ENCODE peak calls at places on chromosomes 11 and 22, in four cellular contexts. I is mucosa of descending colon, A is astrocyte of the spinal cord, S is cardiac fibroblast. B is an unnamed sample.

GRCh38 chr11:20243974-20244373 is 83.7 kb upstream of the DBX1 start:
- DNase-seq in I (no peak), A (no peak), S (peak), B (no peak)

GRCh38 chr11:72352859-72353551 is 81.3 kb downstream of the CLPB start:
- DNase-seq in I (no peak), A (peak), S (peak), B (peak)

GRCh38 chr11:9893474-9893873 is 229.6 kb downstream of the SWAP70 start:
- DNase-seq in I (no peak), A (peak), S (no peak), B (no peak)

GRCh38 chr11:94740083-94740974 is 27.8 kb upstream of the AMOTL1 start:
- DNase-seq in I (no peak), A (no peak), S (peak), B (no peak)

GRCh38 chr11:132862137-132862536 is 670.2 kb downstream of the OPCML start:
- DNase-seq in I (no peak), A (no peak), S (no peak), B (no peak)

GRCh38 chr11:2563216-2564007 is 118.6 kb downstream of the KCNQ1 start:
- DNase-seq in I (no peak), A (no peak), S (no peak), B (no peak)

GRCh38 chr11:26442131-26442530 is 110.2 kb downstream of the ANO3 start:
- DNase-seq in I (no peak), A (peak), S (peak), B (peak)

GRCh38 chr22:20566420-20567260 is 59.2 kb downstream of the MED15 start:
- DNase-seq in I (peak), A (peak), S (peak), B (peak)

GRCh38 chr11:117839234-117839882 is 14.8 kb upstream of the FXYD2 start:
- DNase-seq in I (no peak), A (no peak), S (no peak), B (no peak)

GRCh38 chr22:19121631-19122142 is 525 bp downstream of the DGCR2 start:
- DNase-seq in I (peak), A (no peak), S (peak), B (no peak)

GRCh38 chr11:118277312-118277711 is 13.2 kb upstream of the MPZL2 start:
- DNase-seq in I (no peak), A (peak), S (peak), B (no peak)

GRCh38 chr11:15200696-15201095 is 86.0 kb downstream of the INSC start:
- DNase-seq in I (no peak), A (no peak), S (no peak), B (no peak)

GRCh38 chr11:128854801-128855200 is 12.3 kb downstream of the KCNJ1 start:
- DNase-seq in I (no peak), A (no peak), S (no peak), B (no peak)

GRCh38 chr11:128422576-128423370 is 164.6 kb downstream of the ETS1 start:
- DNase-seq in I (peak), A (no peak), S (no peak), B (no peak)

GRCh38 chr11:44865866-44866272 is 84.8 kb downstream of the TP53I11 start:
- DNase-seq in I (no peak), A (no peak), S (no peak), B (no peak)

GRCh38 chr22:29647954-29648737 is 44.7 kb downstream of the NF2 start:
- DNase-seq in I (no peak), A (no peak), S (no peak), B (no peak)

GRCh38 chr11:12449961-12450715 is 72.8 kb downstream of the PARVA start:
- DNase-seq in I (no peak), A (peak), S (no peak), B (no peak)

GRCh38 chr11:100780470-100780869 is 93.4 kb downstream of the ARHGAP42 start:
- DNase-seq in I (no peak), A (no peak), S (no peak), B (no peak)

GRCh38 chr22:39024923-39025322 is 4.0 kb downstream of the APOBEC3D start:
- DNase-seq in I (no peak), A (no peak), S (no peak), B (no peak)

GRCh38 chr22:21815357-21815756 is 52.1 kb downstream of the MAPK1 start:
- DNase-seq in I (no peak), A (no peak), S (no peak), B (no peak)

DNA sequence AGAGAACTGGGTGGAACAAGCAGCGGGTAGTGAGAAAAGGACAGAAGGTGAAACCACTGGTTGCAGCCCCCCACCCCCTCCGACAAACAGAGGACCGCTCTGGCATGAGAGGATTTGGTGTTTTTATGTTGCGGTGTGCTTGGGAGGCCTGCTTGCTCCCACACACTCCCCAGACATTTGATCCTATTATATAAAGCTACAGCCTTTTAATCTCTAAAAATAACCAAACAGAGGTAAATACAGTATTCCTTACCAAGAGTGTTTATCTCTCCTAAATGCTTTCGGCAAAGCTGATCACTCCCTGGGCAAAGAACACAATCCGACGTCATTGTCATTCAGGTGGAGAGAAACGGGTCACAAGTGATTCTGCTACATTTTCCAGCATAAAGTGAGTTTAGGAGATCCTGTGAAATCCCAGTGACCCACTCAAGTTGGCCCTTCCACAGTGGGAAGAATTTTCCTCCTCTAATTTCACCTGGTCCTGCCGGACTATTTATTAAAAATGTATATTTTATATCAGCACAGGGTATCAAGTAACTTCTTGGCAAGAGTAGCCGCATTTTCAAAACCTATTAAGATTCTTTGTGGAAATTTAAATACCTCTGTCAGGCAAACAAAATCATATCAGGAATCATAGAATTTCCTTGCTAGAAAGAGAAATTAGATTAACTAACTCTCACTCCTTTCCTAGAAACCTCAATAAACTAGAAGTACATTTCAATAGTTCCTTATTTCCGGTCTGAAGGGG is 9.9 kb downstream of the MN1 start:
- DNase-seq in I (no peak), A (no peak), S (no peak), B (no peak)
- H3K4me3 ChIP-seq in I (no peak), A (no peak), S (no peak), B (no peak)

GRCh38 chr22:46073683-46074504 is 76.4 kb upstream of the PPARA start:
- DNase-seq in I (peak), A (peak), S (peak), B (no peak)
- H3K4me3 ChIP-seq in I (peak), A (peak), S (peak), B (peak)

GRCh38 chr11:114157476-114158050 is 98.1 kb downstream of the ZBTB16 start:
- DNase-seq in I (no peak), A (no peak), S (no peak), B (no peak)
- H3K4me3 ChIP-seq in I (no peak), A (no peak), S (no peak), B (no peak)

DNA sequence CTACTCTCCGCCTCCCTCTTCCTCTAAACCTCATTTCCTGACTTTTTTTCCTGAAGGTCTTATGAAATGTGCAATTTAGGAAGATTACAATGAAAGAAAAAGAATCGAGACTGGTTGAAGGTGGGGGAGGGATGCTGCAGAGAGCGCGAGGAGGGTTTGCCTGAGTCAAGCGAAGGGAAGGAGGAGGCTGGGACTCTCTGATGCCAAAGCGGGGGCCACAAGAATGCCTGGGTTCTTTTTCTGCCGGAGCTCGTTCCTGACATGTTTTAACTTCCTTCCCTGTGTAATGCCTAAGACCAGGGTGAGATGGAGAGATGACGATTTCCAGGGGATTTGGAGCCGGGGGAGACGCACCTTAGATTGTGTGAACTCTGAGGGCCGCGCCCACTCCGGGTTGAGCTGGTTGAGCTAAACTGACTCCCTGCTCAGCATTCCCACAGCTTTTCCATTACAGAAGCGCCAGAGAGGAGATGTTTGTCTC is 270.5 kb upstream of the SORL1-AS1 start:
- DNase-seq in I (no peak), A (peak), S (no peak), B (no peak)
- H3K4me3 ChIP-seq in I (no peak), A (peak), S (peak), B (peak)

DNA sequence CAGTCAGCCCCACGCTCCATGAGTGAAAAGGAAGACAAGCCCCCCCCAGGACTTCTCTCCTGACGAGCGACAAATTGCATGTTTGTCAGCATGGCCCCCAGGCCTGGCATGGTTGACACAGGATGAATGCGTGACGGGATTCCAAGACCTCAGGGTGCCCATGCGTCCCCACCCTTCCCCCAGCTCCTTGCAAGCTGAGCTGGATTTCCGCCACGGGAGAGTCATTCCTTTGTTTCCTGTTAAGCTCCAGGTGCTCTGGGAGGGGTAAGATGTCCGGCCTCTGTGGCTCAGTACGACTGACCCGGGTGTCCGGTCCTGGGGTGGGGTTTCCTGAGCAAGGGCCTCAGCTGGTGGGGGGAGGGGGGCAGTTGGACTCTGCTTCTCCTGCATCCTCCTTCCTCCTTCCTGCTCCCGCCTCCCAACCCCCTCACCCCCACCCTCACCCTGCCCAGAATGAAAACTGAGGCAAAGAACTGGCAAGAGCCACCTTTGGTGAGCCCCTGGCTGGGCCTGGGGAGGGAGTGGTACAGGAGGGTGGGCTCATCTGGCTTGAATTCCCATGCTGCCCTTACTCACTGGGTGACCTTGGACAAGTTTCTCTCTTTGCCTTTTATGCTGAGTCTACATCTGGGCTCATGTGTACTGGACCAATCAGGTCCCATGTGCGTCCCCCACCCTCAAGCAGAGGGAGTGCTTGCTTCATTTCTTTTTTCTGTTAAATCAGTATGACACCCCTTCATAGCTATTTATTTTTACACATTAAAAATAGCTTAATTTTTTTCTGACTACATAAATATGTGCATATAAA is 2.5 kb downstream of the CDC42EP2 start:
- DNase-seq in I (peak), A (peak), S (peak), B (no peak)
- H3K4me3 ChIP-seq in I (no peak), A (peak), S (peak), B (peak)

DNA sequence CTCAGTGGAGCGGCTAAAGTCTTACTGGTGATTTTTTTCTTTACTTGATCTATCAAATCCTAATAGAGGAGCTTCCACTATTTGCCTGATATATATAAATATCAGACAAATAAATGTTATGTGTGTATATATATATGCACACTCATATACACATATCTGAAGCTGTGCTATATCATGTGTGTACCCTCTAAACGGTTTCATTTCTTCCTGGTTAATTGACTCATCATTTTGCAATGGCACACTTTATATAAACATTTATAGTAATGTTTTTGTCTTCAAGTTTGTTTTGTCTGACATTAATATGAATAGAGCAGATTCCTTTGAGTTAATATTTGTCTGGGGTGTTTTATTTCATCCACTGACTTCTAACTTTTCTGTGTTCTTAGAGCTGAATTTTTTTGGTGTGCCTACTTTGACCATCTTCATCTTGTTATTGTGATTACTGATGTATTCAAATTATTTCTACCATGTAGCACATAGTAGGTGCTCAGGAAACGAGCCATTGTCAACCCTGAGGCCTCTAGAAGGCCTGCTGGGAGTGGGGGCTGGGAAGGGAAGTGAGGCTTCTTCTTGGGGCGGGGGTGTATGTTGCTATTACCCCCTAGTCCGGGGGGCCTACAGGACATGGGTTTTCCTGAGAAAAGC is 82.6 kb downstream of the LRRC32 start:
- DNase-seq in I (no peak), A (no peak), S (peak), B (no peak)
- H3K4me3 ChIP-seq in I (no peak), A (no peak), S (no peak), B (no peak)

GRCh38 chr22:27965547-27965946 is 46.5 kb upstream of the PITPNB start:
- DNase-seq in I (no peak), A (no peak), S (no peak), B (no peak)

GRCh38 chr22:27961680-27962079 is 42.6 kb upstream of the PITPNB start:
- DNase-seq in I (no peak), A (no peak), S (no peak), B (no peak)

GRCh38 chr22:27959335-27960090 is 40.5 kb upstream of the PITPNB start:
- DNase-seq in I (no peak), A (no peak), S (no peak), B (no peak)

GRCh38 chr22:27961182-27961581 is 42.1 kb upstream of the PITPNB start:
- DNase-seq in I (no peak), A (no peak), S (no peak), B (no peak)

DNA sequence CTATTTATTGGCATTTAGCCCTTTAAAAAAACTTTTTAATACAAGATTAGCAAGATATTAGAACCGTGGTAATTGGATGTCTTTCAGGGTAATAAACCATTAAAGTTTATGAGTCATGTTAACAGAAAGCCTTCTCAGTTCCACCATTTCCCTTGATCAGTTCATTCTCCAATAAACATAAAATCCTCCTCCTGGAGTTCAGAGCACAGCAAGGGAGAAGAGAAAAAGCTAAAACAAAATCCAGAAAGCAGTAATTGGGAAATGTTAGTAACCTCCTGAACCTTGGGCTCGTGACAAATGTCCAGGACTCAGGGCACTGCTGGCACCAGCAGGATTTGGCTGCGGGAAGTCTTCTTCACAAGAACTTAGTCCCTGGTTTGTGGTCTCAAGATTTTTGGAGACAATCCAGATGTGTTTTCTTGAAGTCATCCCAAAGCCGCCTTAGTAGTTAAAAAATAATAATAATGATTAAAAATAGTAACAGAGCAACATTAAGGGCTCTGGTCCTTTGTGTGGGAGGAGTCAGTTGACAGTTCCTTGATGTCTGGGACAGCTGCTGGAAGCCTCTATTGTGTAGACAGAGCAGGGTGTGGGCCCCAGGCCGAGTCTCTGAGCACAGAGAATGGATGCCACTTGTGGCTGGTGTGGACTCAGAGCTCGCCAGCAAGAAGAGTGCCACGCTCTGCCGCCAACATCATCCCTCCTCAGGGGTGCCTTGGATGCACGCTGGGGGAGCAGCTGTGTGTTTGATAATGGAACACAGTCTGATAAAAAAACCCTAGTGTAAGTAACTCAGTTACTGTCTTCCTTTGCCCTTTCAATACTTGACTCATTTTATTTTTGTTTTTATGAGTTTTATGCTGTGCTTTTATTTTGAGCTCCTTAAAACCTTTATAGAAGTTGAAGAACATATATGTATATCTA is 43.5 kb upstream of the PITPNB start:
- DNase-seq in I (no peak), A (peak), S (no peak), B (no peak)
- H3K4me3 ChIP-seq in I (no peak), A (no peak), S (no peak), B (no peak)

GRCh38 chr11:65425971-65426838 is 3.6 kb downstream of the NEAT1 start:
- DNase-seq in I (peak), A (peak), S (peak), B (no peak)
- H3K4me3 ChIP-seq in I (peak), A (peak), S (peak), B (peak)

GRCh38 chr22:28051787-28052356 is 132.8 kb upstream of the PITPNB start:
- DNase-seq in I (peak), A (peak), S (peak), B (no peak)
- H3K4me3 ChIP-seq in I (no peak), A (no peak), S (no peak), B (no peak)

DNA sequence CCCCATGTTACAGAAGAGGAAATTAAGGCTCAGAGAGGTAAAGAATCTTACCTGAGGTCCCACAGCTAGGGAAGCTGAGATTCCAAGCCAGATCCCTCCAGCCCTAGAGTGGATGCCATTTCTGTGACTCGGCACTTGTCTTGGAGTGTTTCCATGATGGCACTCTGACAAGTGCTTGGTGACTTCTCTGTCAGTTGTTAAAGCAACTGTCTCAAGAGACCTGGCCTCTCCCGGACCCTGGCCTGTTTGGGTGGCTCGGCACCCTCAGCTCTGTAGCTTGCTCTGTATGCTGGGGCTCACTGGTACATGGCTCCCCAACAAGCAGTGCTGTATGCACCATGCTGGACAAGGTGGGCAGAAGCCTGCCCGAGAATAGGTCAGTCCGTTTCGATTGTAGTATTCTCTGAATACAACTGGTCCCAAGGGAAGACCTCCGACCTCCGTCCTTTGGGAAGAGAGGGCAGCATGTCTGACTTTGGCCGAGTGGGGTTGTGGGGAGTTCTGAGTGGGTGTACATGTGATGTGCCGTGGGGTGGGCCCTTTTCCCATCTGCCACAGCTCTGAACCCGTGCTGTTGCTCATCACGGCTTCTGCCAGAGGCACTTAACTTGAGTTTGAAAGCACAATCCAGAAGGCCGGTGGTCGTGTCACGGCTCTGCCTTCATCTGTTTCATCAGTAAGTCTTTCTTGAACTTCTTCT is 12.4 kb downstream of the ACO2 start:
- DNase-seq in I (no peak), A (peak), S (peak), B (no peak)
- H3K4me3 ChIP-seq in I (no peak), A (no peak), S (no peak), B (no peak)

B was measured in skeletal muscle cell.